ENCODE peak calls at places on chromosomes 3 and 15, in nine cellular contexts. Q is A549, S is Panc1, F is SK-N-SH, M is GM12878, A is K562, N is HCT116, X is GM23338, H is HepG2. W is an unnamed sample.

GRCh38 chr3:148998715-148999413 is 7.5 kb downstream of the GYG1 start:
- DNase-seq in Q (no peak), S (no peak), F (no peak), M (no peak), A (no peak), N (no peak), X (peak; percentile 33), H (no peak), W (peak; percentile 64)

GRCh38 chr15:35067501-35068347 is 17.4 kb downstream of the NANOGP8 start:
- DNase-seq in Q (no peak), S (no peak), F (no peak), M (no peak), A (no peak), N (no peak), X (no peak), H (no peak), W (no peak)

GRCh38 chr15:58392611-58393161 is 39.1 kb upstream of the LIPC start:
- DNase-seq in Q (no peak), S (no peak), F (no peak), M (no peak), A (no peak), N (no peak), X (no peak), H (no peak), W (no peak)

GRCh38 chr3:171249171-171249692 is 211.0 kb downstream of the TNIK start:
- DNase-seq in Q (no peak), S (no peak), F (peak; percentile 67), M (no peak), A (no peak), N (no peak), X (no peak), H (no peak), W (no peak)

GRCh38 chr3:132643366-132643765 is 16.2 kb downstream of the ACAD11 start:
- DNase-seq in Q (no peak), S (no peak), F (no peak), M (no peak), A (peak; percentile 19), N (no peak), X (no peak), H (no peak), W (no peak)

GRCh38 chr15:63946524-63947065 is 99.7 kb downstream of the DAPK2 start:
- DNase-seq in Q (no peak), S (no peak), F (no peak), M (no peak), A (no peak), N (no peak), X (no peak), H (no peak), W (no peak)

GRCh38 chr15:55791576-55792400 is 48.8 kb upstream of the PRTG start:
- DNase-seq in Q (no peak), S (no peak), F (no peak), M (no peak), A (no peak), N (no peak), X (no peak), H (no peak), W (no peak)

GRCh38 chr15:66498501-66499386 is 1.2 kb upstream of the SNAPC5 start:
- DNase-seq in Q (no peak), S (no peak), F (peak; percentile 34), M (no peak), A (no peak), N (no peak), X (peak; percentile 57), H (peak; percentile 15), W (no peak)

DNA sequence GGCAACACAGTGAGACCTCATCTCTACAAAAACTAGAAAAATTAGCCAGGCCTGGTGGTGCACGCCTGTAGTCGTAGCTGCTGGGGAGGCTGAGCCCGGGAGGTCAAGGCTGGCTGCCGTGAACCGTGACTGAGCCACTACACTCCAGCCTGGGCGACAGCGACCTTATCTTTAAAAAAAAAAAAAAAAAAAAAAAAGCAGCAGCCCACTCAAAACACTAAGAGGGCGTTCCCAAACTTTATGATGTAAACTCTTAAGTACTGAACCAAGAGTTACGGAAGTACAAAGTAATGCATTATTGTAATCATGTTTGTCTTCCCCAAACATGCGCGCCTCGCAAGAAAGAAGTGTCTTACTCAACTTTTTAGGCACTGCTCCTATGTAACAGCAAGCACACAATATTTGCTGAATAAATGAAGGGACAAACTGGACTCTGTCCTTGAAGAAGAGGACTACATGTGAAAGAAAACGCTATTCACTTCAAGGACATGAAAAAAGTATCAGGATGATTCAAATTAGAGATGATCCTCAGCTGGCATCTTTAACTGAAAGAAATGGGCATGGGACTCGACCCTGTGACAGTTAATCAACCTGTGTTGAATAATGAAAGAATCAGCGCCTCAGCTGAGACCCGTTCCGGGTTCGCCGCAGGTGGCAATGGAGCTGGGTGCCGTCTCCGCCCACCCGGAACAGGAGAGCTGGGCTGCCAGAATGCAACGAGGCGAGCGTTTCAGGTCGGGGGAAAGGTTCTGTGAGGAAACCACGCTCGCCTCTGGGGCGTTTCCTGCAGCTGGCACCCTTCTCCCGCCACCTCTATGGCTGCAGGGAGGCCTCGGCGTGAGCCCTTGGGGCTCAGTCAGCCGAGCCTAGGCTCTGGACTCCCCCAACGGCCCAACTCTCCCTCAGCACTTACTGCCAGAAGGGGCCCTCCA is 718 bp downstream of the SPG11 start:
- DNase-seq in Q (peak; percentile 37), S (no peak), F (peak; percentile 71), M (peak; percentile 61), A (peak; percentile 60), N (peak; percentile 34), X (peak; percentile 63), H (peak; percentile 61), W (peak; percentile 80)
- TF ChIP-seq REST in Q (no peak), S (no peak), F (no peak), M (no peak), A (peak; percentile 59), N (no peak), X (no peak), H (no peak), W (peak; percentile 20)

GRCh38 chr3:153089620-153090019 is 72.4 kb upstream of the RAP2B start:
- DNase-seq in Q (no peak), S (no peak), F (no peak), M (no peak), A (no peak), N (no peak), X (no peak), H (no peak), W (no peak)

GRCh38 chr3:153093629-153094028 is 68.4 kb upstream of the RAP2B start:
- DNase-seq in Q (no peak), S (no peak), F (no peak), M (no peak), A (no peak), N (no peak), X (no peak), H (no peak), W (no peak)

GRCh38 chr3:153094386-153094785 is 67.6 kb upstream of the RAP2B start:
- DNase-seq in Q (no peak), S (no peak), F (no peak), M (no peak), A (no peak), N (no peak), X (no peak), H (no peak), W (no peak)

GRCh38 chr3:153087595-153088566 is 74.1 kb upstream of the RAP2B start:
- DNase-seq in Q (no peak), S (no peak), F (no peak), M (no peak), A (no peak), N (no peak), X (no peak), H (no peak), W (no peak)

GRCh38 chr3:153090973-153091372 is 71.1 kb upstream of the RAP2B start:
- DNase-seq in Q (no peak), S (no peak), F (no peak), M (no peak), A (no peak), N (no peak), X (no peak), H (no peak), W (no peak)
- H3K27ac ChIP-seq in Q (no peak overlapping the region), S (no peak overlapping the region), F (no peak overlapping the region), M (no peak overlapping the region), A (no peak overlapping the region), N (no peak overlapping the region), X (no peak overlapping the region), H (no peak overlapping the region), W (no peak overlapping the region)

GRCh38 chr3:16063603-16064002 is 110.9 kb upstream of the GALNT15 start:
- DNase-seq in Q (no peak), S (no peak), F (no peak), M (no peak), A (no peak), N (no peak), X (no peak), H (no peak), W (no peak)

GRCh38 chr3:16066975-16067374 is 107.5 kb upstream of the GALNT15 start:
- DNase-seq in Q (no peak), S (no peak), F (no peak), M (no peak), A (no peak), N (no peak), X (no peak), H (no peak), W (no peak)

GRCh38 chr3:16067837-16068471 is 106.5 kb upstream of the GALNT15 start:
- DNase-seq in Q (no peak), S (no peak), F (peak; percentile 60), M (no peak), A (no peak), N (no peak), X (no peak), H (no peak), W (no peak)

GRCh38 chr3:16066545-16066944 is 107.9 kb upstream of the GALNT15 start:
- DNase-seq in Q (no peak), S (no peak), F (no peak), M (no peak), A (no peak), N (no peak), X (no peak), H (no peak), W (no peak)

DNA sequence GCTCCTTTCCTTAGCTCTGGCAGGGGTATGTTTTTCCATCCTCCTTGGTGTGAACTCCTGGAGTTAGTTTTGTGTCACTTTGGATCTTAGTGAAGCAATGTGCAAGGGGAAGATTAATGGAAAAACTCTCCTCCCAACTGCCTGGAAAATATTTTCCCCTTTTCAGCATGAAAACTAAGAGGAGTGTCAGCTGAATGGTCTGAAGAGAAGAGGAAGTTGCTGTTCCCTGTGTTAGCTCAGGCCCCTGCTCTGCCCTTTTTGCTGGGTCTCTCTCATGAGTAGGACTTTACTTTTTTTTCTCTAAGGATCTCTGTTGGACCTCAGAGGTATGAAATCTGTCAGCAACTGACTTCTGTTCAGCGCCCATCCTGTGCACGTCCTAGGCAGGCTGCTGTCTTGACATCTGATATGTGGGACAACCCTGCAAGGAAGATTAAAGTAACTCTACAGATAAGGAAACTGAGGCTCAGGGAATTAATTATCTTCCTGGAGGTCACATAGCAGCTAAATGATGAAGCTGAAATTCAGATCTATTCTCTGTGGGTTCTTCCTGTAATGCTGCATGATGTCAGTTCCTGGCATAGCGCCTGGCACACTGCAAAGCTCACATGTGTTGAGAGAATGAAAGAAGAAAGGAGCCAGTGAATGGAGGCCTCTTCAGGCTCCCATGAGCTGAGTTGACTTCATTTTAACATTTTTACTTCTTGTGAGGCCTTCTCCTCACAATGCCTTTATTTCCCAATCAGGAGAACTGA is 109.6 kb upstream of the GALNT15 start:
- DNase-seq in Q (no peak), S (no peak), F (no peak), M (no peak), A (no peak), N (no peak), X (no peak), H (peak; percentile 12), W (peak; percentile 9)
- H3K4me3 ChIP-seq in Q (no peak overlapping the region), S (no peak overlapping the region), F (no peak overlapping the region), M (no peak overlapping the region), A (no peak overlapping the region), N (no peak overlapping the region), X (no peak overlapping the region), H (no peak overlapping the region), W (no peak overlapping the region)

DNA sequence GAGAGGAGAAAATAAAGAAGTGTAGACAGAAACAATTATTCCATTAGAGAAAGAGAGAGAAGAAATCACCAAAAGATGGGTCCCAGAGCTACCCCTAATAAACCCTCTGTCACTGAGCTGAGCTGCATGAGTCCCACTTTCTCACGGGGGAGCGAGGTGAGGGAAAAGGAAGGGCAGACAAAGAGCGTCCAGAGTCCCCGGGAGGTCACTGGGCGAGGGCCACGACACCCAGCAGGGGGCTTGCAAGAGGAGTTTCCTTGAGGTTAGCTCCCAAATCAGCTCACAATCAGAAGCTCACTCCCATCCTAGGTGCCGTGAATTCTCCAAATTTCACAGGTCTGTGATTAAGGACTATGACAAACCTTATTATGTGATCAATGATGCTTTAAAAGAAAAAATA is 62.3 kb downstream of the XXYLT1 start:
- DNase-seq in Q (no peak), S (no peak), F (no peak), M (no peak), A (no peak), N (no peak), X (no peak), H (no peak), W (no peak)
- TF ChIP-seq REST in Q (no peak), S (no peak), F (no peak), M (no peak), A (no peak), N (no peak), X (no peak), H (no peak), W (no peak)

W was measured in HL-60.